ENCODE peak calls at places on chromosomes 1 and 21, in eight cellular contexts. R is A549; U is mesothelial cell of epicardium; N is NCI-H1105; W is T-helper 2 cell treated with Interferon-gamma antibody and Interleukin-4, amounts not matched to agents 5 μg/mL and 100 μg/mL, for 36 hours; A is effector memory CD4-positive, alpha-beta T cell; I is stimulated activated CD4-positive, alpha-beta T cell treated with anti-CD3 and anti-CD28 coated beads, Interleukin-15, amount 100 ng/mL, for 1 hour; K is kidney. F is an unnamed sample.

GRCh38 chr1:7970250-7970649 is 8.7 kb downstream of the PARK7 start:
- DNase-seq in W (no peak), K (no peak), A (no peak), I (no peak), R (no peak), N (no peak), U (no peak), F (no peak)

GRCh38 chr1:89518116-89518780 is 6.4 kb upstream of the LRRC8B start:
- DNase-seq in I (no peak), K (no peak), U (no peak), R (no peak), W (no peak), N (no peak), A (no peak), F (no peak)

GRCh38 chr1:3530931-3531818 is 76.7 kb downstream of the ARHGEF16 start:
- DNase-seq in K (peak; percentile 92), A (peak; percentile 71), W (peak; percentile 57), N (peak; percentile 85), I (peak; percentile 59), U (peak; percentile 74), R (peak; percentile 67), F (peak; percentile 77)

GRCh38 chr21:38743772-38744529 is 61.8 kb upstream of the ETS2 start:
- DNase-seq in K (peak; percentile 82), A (no peak), W (no peak), I (no peak), N (no peak), R (no peak), U (no peak), F (no peak)

GRCh38 chr1:210757677-210758076 is 376.3 kb downstream of the KCNH1 start:
- DNase-seq in R (no peak), K (no peak), I (no peak), U (no peak), N (no peak), W (no peak), A (no peak), F (no peak)

GRCh38 chr1:15246960-15247614 is at the start of gene FHAD1:
- DNase-seq in W (peak; percentile 27), K (peak; percentile 94), A (peak; percentile 4), I (peak; percentile 13), R (peak; percentile 78), N (peak; percentile 74), U (peak; percentile 56), F (peak; percentile 77)

GRCh38 chr1:29406814-29407213 is 170.5 kb downstream of the PTPRU start:
- DNase-seq in K (no peak), U (no peak), W (no peak), N (no peak), R (no peak), A (no peak), I (no peak), F (no peak)

GRCh38 chr1:229479660-229480399 is 28.3 kb downstream of the NUP133 start:
- DNase-seq in K (no peak), U (no peak), N (no peak), A (no peak), I (no peak), R (no peak), W (no peak), F (no peak)

GRCh38 chr1:54221867-54222484 is 22.0 kb downstream of the MRPL37 start:
- DNase-seq in I (no peak), R (no peak), N (no peak), K (no peak), U (no peak), A (no peak), W (no peak), F (no peak)

GRCh38 chr1:241551759-241552638 is 19.8 kb downstream of the KMO start:
- DNase-seq in R (no peak), A (peak; percentile 2), K (no peak), U (no peak), I (no peak), N (no peak), W (peak; percentile 63), F (peak; percentile 50)

GRCh38 chr1:203126151-203126865 is 1.2 kb upstream of the ADORA1 start:
- DNase-seq in N (no peak), A (no peak), I (no peak), R (no peak), W (no peak), K (no peak), U (no peak), F (no peak)

GRCh38 chr1:102853701-102854187 is 254.6 kb downstream of the COL11A1 start:
- DNase-seq in I (no peak), R (no peak), W (no peak), U (no peak), K (peak; percentile 66), N (no peak), A (no peak), F (no peak)

GRCh38 chr1:151510020-151510405 is 1.2 kb upstream of the CGN start:
- DNase-seq in W (no peak), A (no peak), K (no peak), I (no peak), U (no peak), R (peak; percentile 45), N (no peak), F (peak; percentile 84)

GRCh38 chr1:169091480-169091941 is 15.0 kb upstream of the ATP1B1 start:
- DNase-seq in A (no peak), W (no peak), K (no peak), U (no peak), I (no peak), R (no peak), N (no peak), F (no peak)

GRCh38 chr1:234309598-234310459 is 63.4 kb upstream of the COA6 start:
- DNase-seq in R (peak; percentile 86), K (no peak), U (peak; percentile 36), A (peak; percentile 30), I (peak; percentile 60), N (peak; percentile 51), W (peak; percentile 63), F (peak; percentile 41)

GRCh38 chr1:39081266-39082139 is 55.4 kb downstream of the NDUFS5 start:
- DNase-seq in W (no peak), N (peak; percentile 20), U (no peak), R (no peak), I (no peak), A (no peak), K (no peak), F (peak; percentile 42)

GRCh38 chr1:26571381-26571780 is 41.8 kb downstream of the RPS6KA1 start:
- DNase-seq in W (no peak), R (no peak), N (no peak), K (peak; percentile 55), U (no peak), I (no peak), A (no peak), F (no peak)

GRCh38 chr1:30883389-30884172 is 25.0 kb downstream of the SDC3 start:
- DNase-seq in W (no peak), K (no peak), N (no peak), I (no peak), R (no peak), U (no peak), A (no peak), F (no peak)

GRCh38 chr1:161133220-161133740 is 813 bp upstream of the DEDD start:
- DNase-seq in R (no peak), N (no peak), I (no peak), W (no peak), K (no peak), U (no peak), A (no peak), F (no peak)

GRCh38 chr1:39294531-39294930 is 90.0 kb downstream of the MACF1 start:
- DNase-seq in W (no peak), R (no peak), A (no peak), U (no peak), I (no peak), N (no peak), K (no peak), F (no peak)

GRCh38 chr1:65525297-65526048 is 105.0 kb downstream of the LEPR start:
- DNase-seq in N (no peak), I (no peak), K (peak; percentile 56), R (no peak), U (peak; percentile 25), A (no peak), W (no peak), F (no peak)